ENCODE peak calls at places on chromosome 4, in five cellular contexts. V is transverse colon, O is endothelial cell of umbilical vein, G is sigmoid colon, U is breast epithelium. E is an unnamed sample.

GRCh38 chr4:166655705-166656104 is 578.6 kb downstream of the SPOCK3 start:
- DNase-seq in V (no peak), O (no peak), G (no peak), U (no peak), E (no peak)

GRCh38 chr4:89682808-89683207 is 154.2 kb downstream of the SNCA start:
- DNase-seq in V (no peak), O (no peak), G (no peak), U (no peak), E (no peak)

GRCh38 chr4:139901516-139902327 is 236.1 kb downstream of the MGST2 start:
- DNase-seq in V (no peak), O (peak), G (no peak), U (no peak), E (no peak)

GRCh38 chr4:5052726-5053425 is 1.6 kb downstream of the STK32B start:
- DNase-seq in V (no peak), O (no peak), G (no peak), U (no peak), E (no peak)

GRCh38 chr4:46249106-46249505 is 125.3 kb upstream of the GABRG1 start:
- DNase-seq in V (no peak), O (no peak), G (no peak), U (no peak), E (no peak)

GRCh38 chr4:111806331-111806730 is 338.9 kb upstream of the FAM241A start:
- DNase-seq in V (no peak), O (no peak), G (no peak), U (no peak), E (no peak)

GRCh38 chr4:77834403-77834802 is 15.2 kb upstream of the CNOT6L start:
- DNase-seq in V (no peak), O (no peak), G (no peak), U (no peak), E (no peak)

GRCh38 chr4:4488405-4489404 is 53.1 kb downstream of the STX18 start:
- DNase-seq in V (peak), O (peak), G (peak), U (peak), E (no peak)

GRCh38 chr4:128571747-128572146 is 237.8 kb upstream of the JADE1 start:
- DNase-seq in V (peak), O (peak), G (peak), U (no peak), E (no peak)

GRCh38 chr4:119313237-119313636 is 8.7 kb downstream of the FABP2 start:
- DNase-seq in V (no peak), O (no peak), G (no peak), U (no peak), E (no peak)

GRCh38 chr4:66736593-66736992 is 808.7 kb downstream of the CENPC start:
- DNase-seq in V (no peak), O (no peak), G (no peak), U (no peak), E (no peak)

GRCh38 chr4:74546020-74546419 is 101.1 kb downstream of the AREG start:
- DNase-seq in V (no peak), O (peak), G (no peak), U (no peak), E (no peak)

GRCh38 chr4:93199492-93199891 is 629.1 kb upstream of the ATOH1 start:
- DNase-seq in V (no peak), O (peak), G (no peak), U (no peak), E (no peak)

GRCh38 chr4:112938461-112939058 is 110.9 kb upstream of the ANK2 start:
- DNase-seq in V (no peak), O (peak), G (no peak), U (no peak), E (no peak)

GRCh38 chr4:141301216-141301615 is 80.5 kb downstream of the ZNF330 start:
- DNase-seq in V (no peak), O (no peak), G (no peak), U (no peak), E (no peak)

GRCh38 chr4:54276633-54277426 is 47.7 kb downstream of the PDGFRA start:
- DNase-seq in V (no peak), O (peak), G (no peak), U (no peak), E (no peak)

GRCh38 chr4:121794505-121795192 is 6.5 kb upstream of the EXOSC9 start:
- DNase-seq in V (no peak), O (no peak), G (no peak), U (no peak), E (no peak)

GRCh38 chr4:100981447-100982204 is 365.7 kb downstream of the PPP3CA start:
- DNase-seq in V (no peak), O (no peak), G (no peak), U (no peak), E (no peak)

GRCh38 chr4:150354214-150354796 is 227.6 kb upstream of the MAB21L2 start:
- DNase-seq in V (no peak), O (no peak), G (no peak), U (no peak), E (no peak)

GRCh38 chr4:113743690-113744089 is 17.8 kb downstream of the CAMK2D start:
- DNase-seq in V (no peak), O (no peak), G (no peak), U (no peak), E (no peak)

GRCh38 chr4:39565925-39566630 is 38.8 kb upstream of the UGDH start:
- DNase-seq in V (no peak), O (peak), G (no peak), U (no peak), E (no peak)

GRCh38 chr4:24884925-24885324 is 27.9 kb downstream of the CCDC149 start:
- DNase-seq in V (no peak), O (no peak), G (no peak), U (no peak), E (no peak)

GRCh38 chr4:33091961-33092360 is 2371.8 kb downstream of the PCDH7 start:
- DNase-seq in V (no peak), O (no peak), G (no peak), U (no peak), E (no peak)

GRCh38 chr4:33088713-33089112 is 2368.5 kb downstream of the PCDH7 start:
- DNase-seq in V (no peak), O (no peak), G (no peak), U (no peak), E (no peak)

GRCh38 chr4:33090910-33091309 is 2370.7 kb downstream of the PCDH7 start:
- DNase-seq in V (no peak), O (no peak), G (no peak), U (no peak), E (no peak)

GRCh38 chr4:33086351-33086900 is 2366.3 kb downstream of the PCDH7 start:
- DNase-seq in V (no peak), O (no peak), G (no peak), U (no peak), E (no peak)
- TF ChIP-seq POLR2A in V (no peak), O (no peak), G (no peak), U (no peak), E (no peak)

GRCh38 chr4:2833671-2834000 is 10.0 kb upstream of the ADD1 start:
- DNase-seq in V (peak), O (no peak), G (peak), U (no peak), E (no peak)

GRCh38 chr4:2832981-2833670 is 10.5 kb upstream of the ADD1 start:
- DNase-seq in V (peak), O (no peak), G (peak), U (no peak), E (no peak)

GRCh38 chr4:2830632-2831610 is 12.7 kb upstream of the ADD1 start:
- DNase-seq in V (peak), O (no peak), G (peak), U (peak), E (peak)

GRCh38 chr4:2831611-2832308 is 11.9 kb upstream of the ADD1 start:
- DNase-seq in V (peak), O (no peak), G (peak), U (peak), E (no peak)

GRCh38 chr4:2832309-2832980 is 11.2 kb upstream of the ADD1 start:
- DNase-seq in V (peak), O (no peak), G (peak), U (no peak), E (no peak)
- TF ChIP-seq POLR2AphosphoS5 in V (no peak), O (no peak), G (no peak), U (no peak), E (no peak)

GRCh38 chr4:177225605-177226004 is 84.1 kb upstream of the NEIL3 start:
- DNase-seq in V (no peak), O (no peak), G (no peak), U (no peak), E (no peak)
- H3K4me3 ChIP-seq in V (no peak), O (no peak), G (no peak), U (no peak), E (no peak)

GRCh38 chr4:102501176-102501634 is at the start of gene NFKB1:
- DNase-seq in V (peak), O (peak), G (peak), U (peak), E (peak)

GRCh38 chr4:102500371-102501175 is 586 bp upstream of the NFKB1 start:
- DNase-seq in V (peak), O (peak), G (peak), U (peak), E (peak)

GRCh38 chr4:102503301-102503746 is 2.2 kb downstream of the NFKB1 start:
- DNase-seq in V (no peak), O (peak), G (no peak), U (no peak), E (no peak)

GRCh38 chr4:102503831-102504786 is 3.0 kb downstream of the NFKB1 start:
- DNase-seq in V (no peak), O (no peak), G (no peak), U (no peak), E (no peak)

DNA sequence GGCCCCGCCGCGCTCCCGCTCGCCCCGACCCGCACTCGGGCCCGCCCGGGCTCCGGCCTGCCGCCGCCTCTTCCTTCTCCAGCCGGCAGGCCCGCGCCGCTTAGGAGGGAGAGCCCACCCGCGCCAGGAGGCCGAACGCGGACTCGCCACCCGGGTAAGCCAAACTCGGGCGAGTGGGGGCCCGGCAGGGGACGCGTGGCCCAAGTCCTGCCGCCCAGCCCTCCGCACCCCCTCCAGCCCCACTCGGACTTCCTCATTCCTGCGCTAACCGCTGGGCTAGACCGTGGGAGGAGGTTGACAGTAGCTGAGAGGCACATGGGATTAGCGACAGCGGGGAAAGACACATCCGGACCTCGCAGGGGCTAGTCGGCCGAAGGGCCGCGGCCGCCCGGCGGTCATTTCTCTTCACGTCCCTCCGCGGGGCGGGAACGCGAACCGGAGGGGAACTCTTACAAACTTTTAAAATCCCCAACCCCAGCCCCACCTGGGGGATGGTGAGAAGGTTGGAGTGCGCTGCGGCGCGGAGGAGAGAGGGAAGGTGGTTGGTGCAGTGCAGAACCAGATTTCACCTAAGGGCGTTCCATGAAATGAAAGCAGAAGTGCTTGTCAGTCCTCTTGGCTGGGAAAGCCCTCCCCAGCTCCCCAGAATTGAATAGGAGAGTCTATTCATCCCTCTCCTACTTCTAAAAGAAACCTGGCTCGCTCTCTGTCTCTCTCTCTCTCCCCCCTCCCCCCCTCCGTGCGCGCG is 650 bp downstream of the NFKB1 start:
- DNase-seq in V (peak), O (peak), G (peak), U (peak), E (peak)
- TF ChIP-seq POLR2A in V (peak), O (no peak), G (peak), U (peak), E (no peak)

GRCh38 chr4:153153339-153153851 is 50.8 kb upstream of the TRIM2 start:
- DNase-seq in V (peak), O (peak), G (no peak), U (no peak), E (peak)
- TF ChIP-seq POLR2AphosphoS5 in V (no peak), O (no peak), G (no peak), U (no peak), E (no peak)

GRCh38 chr4:185772391-185773093 is 39.5 kb downstream of the SORBS2 start:
- DNase-seq in V (no peak), O (peak), G (no peak), U (no peak), E (no peak)

GRCh38 chr4:185771696-185772390 is 40.2 kb downstream of the SORBS2 start:
- DNase-seq in V (no peak), O (peak), G (no peak), U (no peak), E (no peak)

GRCh38 chr4:185774815-185775684 is 36.9 kb downstream of the SORBS2 start:
- DNase-seq in V (no peak), O (peak), G (no peak), U (no peak), E (no peak)

GRCh38 chr4:185774076-185774731 is 37.8 kb downstream of the SORBS2 start:
- DNase-seq in V (no peak), O (peak), G (no peak), U (no peak), E (no peak)

GRCh38 chr4:185773419-185773818 is 38.6 kb downstream of the SORBS2 start:
- DNase-seq in V (no peak), O (peak), G (peak), U (no peak), E (no peak)
- H3K4me3 ChIP-seq in V (no peak), O (peak), G (peak), U (peak), E (peak)

E was measured in suprapubic skin.